ENCODE peak calls at places on chromosomes 7 and 10, in ten cellular contexts. L, Z, N, S, J, Y, U, V, R and P are unnamed samples.

GRCh38 chr7:30646154-30646553 is 36.1 kb downstream of the CRHR2 start:
- DNase-seq in L (no peak), Z (no peak), N (peak), S (no peak), J (no peak), Y (no peak), U (no peak), V (no peak), R (no peak), P (no peak)

GRCh38 chr10:30437039-30437781 is 3.2 kb downstream of the MAP3K8 start:
- DNase-seq in L (no peak), Z (no peak), N (no peak), S (no peak), J (peak), Y (no peak), U (peak), V (no peak), R (peak), P (no peak)

GRCh38 chr7:130276796-130277762 is 10.4 kb downstream of the CPA2 start:
- DNase-seq in L (no peak), Z (no peak), N (no peak), S (no peak), J (peak), Y (peak), U (no peak), V (no peak), R (no peak), P (no peak)

GRCh38 chr7:36296284-36296683 is 93.4 kb upstream of the ANLN start:
- DNase-seq in L (no peak), Z (no peak), N (no peak), S (no peak), J (no peak), Y (no peak), U (no peak), V (no peak), R (no peak), P (no peak)

GRCh38 chr7:101728888-101729883 is 88.2 kb upstream of the CUX1 start:
- DNase-seq in L (no peak), Z (peak), N (no peak), S (peak), J (peak), Y (peak), U (peak), V (no peak), R (no peak), P (no peak)

GRCh38 chr10:29279779-29280535 is 8.9 kb upstream of the LYZL1 start:
- DNase-seq in L (no peak), Z (no peak), N (no peak), S (no peak), J (no peak), Y (no peak), U (no peak), V (no peak), R (no peak), P (no peak)

GRCh38 chr7:101378808-101379207 is 16.1 kb downstream of the COL26A1 start:
- DNase-seq in L (no peak), Z (no peak), N (no peak), S (no peak), J (no peak), Y (no peak), U (no peak), V (peak), R (no peak), P (no peak)

GRCh38 chr10:28986856-28987255 is 302.0 kb upstream of the LYZL1 start:
- DNase-seq in L (no peak), Z (no peak), N (no peak), S (no peak), J (no peak), Y (no peak), U (no peak), V (no peak), R (no peak), P (no peak)

GRCh38 chr10:5416981-5417380 is 4.6 kb downstream of the NET1 start:
- DNase-seq in L (no peak), Z (no peak), N (no peak), S (no peak), J (no peak), Y (no peak), U (no peak), V (no peak), R (no peak), P (peak)

GRCh38 chr7:73742753-73743641 is 4.4 kb upstream of the ABHD11 start:
- DNase-seq in L (peak), Z (peak), N (peak), S (peak), J (no peak), Y (peak), U (peak), V (no peak), R (no peak), P (no peak)

GRCh38 chr7:143979359-143979758 is 20.8 kb upstream of the OR6B1 start:
- DNase-seq in L (no peak), Z (no peak), N (no peak), S (no peak), J (peak), Y (no peak), U (peak), V (no peak), R (peak), P (no peak)

GRCh38 chr10:52308251-52309031 is 5.6 kb upstream of the DKK1 start:
- DNase-seq in L (peak), Z (peak), N (peak), S (peak), J (peak), Y (peak), U (peak), V (peak), R (peak), P (peak)

GRCh38 chr7:156735861-156736260 is 95.3 kb downstream of the RNF32 start:
- DNase-seq in L (no peak), Z (no peak), N (no peak), S (no peak), J (peak), Y (no peak), U (no peak), V (no peak), R (peak), P (no peak)

GRCh38 chr7:73739387-73739767 is 775 bp upstream of the ABHD11 start:
- DNase-seq in L (peak), Z (no peak), N (no peak), S (no peak), J (no peak), Y (no peak), U (no peak), V (no peak), R (no peak), P (no peak)

GRCh38 chr10:7383442-7383841 is 27.4 kb downstream of the SFMBT2 start:
- DNase-seq in L (no peak), Z (no peak), N (no peak), S (no peak), J (no peak), Y (no peak), U (no peak), V (no peak), R (no peak), P (no peak)

GRCh38 chr10:61284222-61284890 is 168.8 kb downstream of the TMEM26 start:
- DNase-seq in L (no peak), Z (no peak), N (no peak), S (no peak), J (peak), Y (no peak), U (peak), V (no peak), R (peak), P (no peak)

GRCh38 chr7:6443372-6443941 is 4.3 kb downstream of the DAGLB start:
- DNase-seq in L (no peak), Z (no peak), N (no peak), S (no peak), J (peak), Y (peak), U (peak), V (no peak), R (peak), P (no peak)

GRCh38 chr7:44733708-44734481 is 14.8 kb upstream of the ZMIZ2 start:
- DNase-seq in L (no peak), Z (no peak), N (no peak), S (no peak), J (peak), Y (peak), U (peak), V (no peak), R (peak), P (no peak)

DNA sequence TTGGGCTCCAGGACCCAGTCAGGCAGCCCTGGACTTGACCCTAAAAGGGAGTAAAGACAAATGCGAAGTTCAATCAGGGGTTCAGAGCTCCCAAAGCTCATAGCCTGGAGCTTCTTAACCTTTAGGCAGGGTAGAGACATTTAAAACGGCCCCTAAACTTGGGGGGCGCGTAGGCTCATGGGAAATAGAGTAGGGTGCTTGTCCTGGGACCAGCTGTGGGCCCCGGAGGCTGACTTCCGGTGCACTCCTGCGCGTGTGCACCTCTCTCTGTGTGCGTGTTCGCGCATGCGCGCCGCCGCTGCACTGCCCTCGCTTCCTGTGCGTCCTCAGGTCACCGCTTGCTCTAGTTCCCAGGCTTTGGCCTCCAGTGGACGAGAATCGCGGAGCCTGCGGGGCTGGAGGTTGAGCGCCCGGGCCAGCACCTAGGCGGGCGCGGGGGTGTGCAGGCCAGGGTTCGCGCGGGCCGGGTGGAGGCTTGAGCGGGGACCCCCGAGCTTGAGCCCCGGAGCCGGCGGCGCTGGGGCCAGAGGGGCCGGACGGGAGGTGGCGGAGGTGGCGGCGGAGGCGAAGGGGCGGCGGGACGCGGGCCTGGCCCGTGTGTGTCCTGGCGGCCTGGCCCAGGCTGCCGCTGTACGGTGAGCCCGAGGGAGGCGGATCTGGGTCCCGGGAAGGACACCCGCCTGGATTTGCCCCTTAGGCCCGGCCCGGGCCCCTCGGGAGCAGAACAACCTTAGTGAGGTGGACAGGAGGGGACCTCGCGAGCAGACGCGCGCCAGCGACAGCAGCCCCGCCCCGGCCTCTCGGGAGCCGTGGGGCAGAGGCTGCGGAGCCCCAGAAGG is at the start of gene RBAK:
- DNase-seq in L (peak), Z (peak), N (peak), S (peak), J (peak), Y (peak), U (peak), V (peak), R (peak), P (peak)
- TF ChIP-seq POLR2A in L (no peak), Z (no peak), N (no peak), S (no peak), J (peak), Y (no peak), U (peak), V (peak), R (peak), P (peak)

GRCh38 chr10:133473270-133473669 is 19.5 kb downstream of the SCART1 start:
- DNase-seq in L (no peak), Z (no peak), N (no peak), S (no peak), J (no peak), Y (no peak), U (no peak), V (no peak), R (no peak), P (no peak)

GRCh38 chr10:133474027-133474426 is 20.3 kb downstream of the SCART1 start:
- DNase-seq in L (no peak), Z (no peak), N (no peak), S (no peak), J (no peak), Y (no peak), U (no peak), V (no peak), R (no peak), P (no peak)

GRCh38 chr10:133474833-133475734 is 21.3 kb downstream of the SCART1 start:
- DNase-seq in L (no peak), Z (no peak), N (no peak), S (no peak), J (no peak), Y (no peak), U (no peak), V (no peak), R (no peak), P (no peak)

GRCh38 chr10:133476641-133476990 is 22.9 kb downstream of the SCART1 start:
- DNase-seq in L (no peak), Z (no peak), N (no peak), S (no peak), J (no peak), Y (no peak), U (no peak), V (no peak), R (no peak), P (no peak)

GRCh38 chr10:133475821-133476640 is 22.3 kb downstream of the SCART1 start:
- DNase-seq in L (no peak), Z (no peak), N (no peak), S (no peak), J (no peak), Y (no peak), U (no peak), V (no peak), R (no peak), P (no peak)
- H3K4me3 ChIP-seq in L (no peak), Z (no peak), N (no peak), S (no peak), J (no peak), Y (no peak), U (no peak), V (no peak), R (no peak), P (no peak)

GRCh38 chr7:24722386-24723177 is 34.7 kb downstream of the GSDME start:
- DNase-seq in L (no peak), Z (peak), N (peak), S (no peak), J (no peak), Y (peak), U (peak), V (no peak), R (peak), P (no peak)
- TF ChIP-seq CTCF in L (no peak), Z (peak), N (no peak), S (no peak), J (no peak), Y (no peak), U (peak), V (peak), R (peak), P (no peak)

DNA sequence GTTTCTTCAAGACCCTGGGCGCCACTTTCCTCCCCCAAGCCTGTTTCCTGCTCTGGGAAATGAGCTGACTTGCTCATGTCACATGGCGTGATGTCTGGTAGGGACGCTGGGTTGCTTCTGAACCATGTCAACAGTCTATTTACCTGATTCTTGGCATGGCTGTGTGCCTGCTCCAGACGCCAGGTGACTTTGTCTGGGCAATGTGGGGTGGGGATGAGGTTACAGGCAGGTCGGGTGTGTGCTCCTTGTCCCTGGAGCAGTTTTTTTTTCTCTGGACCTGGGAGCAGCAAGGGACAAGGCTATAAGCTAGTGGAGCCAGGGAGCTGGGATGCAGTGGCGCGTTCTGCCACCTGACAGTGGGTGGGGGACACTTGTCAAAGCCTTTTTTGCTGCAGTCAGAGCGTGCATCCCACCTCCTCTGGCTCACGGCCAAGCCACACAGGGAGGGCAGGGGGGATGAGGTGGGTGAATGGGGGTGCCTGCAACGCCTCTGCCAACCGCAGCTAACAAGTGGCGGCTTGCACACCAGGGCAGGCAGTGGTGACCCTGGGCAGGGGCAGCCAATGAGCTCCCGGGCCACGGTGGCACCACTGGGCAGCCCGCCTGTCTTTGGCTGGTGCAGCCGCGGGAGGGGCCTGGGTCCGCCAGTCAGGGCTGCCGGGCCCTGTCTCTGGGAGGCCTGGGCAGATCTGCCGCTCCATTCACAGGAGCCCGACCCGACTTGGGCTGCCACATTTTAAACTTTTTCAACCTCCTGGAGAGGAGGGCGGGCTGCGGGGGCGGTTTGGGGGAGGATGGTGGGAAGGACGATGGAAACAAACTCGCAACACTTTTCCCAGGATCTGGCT is 22.9 kb downstream of the DNAJB12 start:
- DNase-seq in L (peak), Z (peak), N (peak), S (peak), J (peak), Y (peak), U (peak), V (peak), R (peak), P (peak)
- TF ChIP-seq POLR2A in L (no peak), Z (no peak), N (no peak), S (no peak), J (no peak), Y (peak), U (no peak), V (peak), R (no peak), P (peak)